ENCODE peak calls at places on chromosomes 6 and 20, in five cellular contexts. S is NCI-H345, F is Right ventricle myocardium superior, X is T1000, O is activated gamma-delta T cell. Q is an unnamed sample.

GRCh38 chr6:3195695-3196497 is 31.6 kb downstream of the TUBB2B start:
- DNase-seq in S (no peak), F (no peak), X (no peak), O (no peak), Q (no peak)

GRCh38 chr6:140572867-140573266 is 1198.4 kb upstream of the CITED2 start:
- DNase-seq in S (no peak), F (no peak), X (no peak), O (no peak), Q (no peak)

GRCh38 chr20:35327074-35327976 is 35.1 kb upstream of the FAM83C start:
- DNase-seq in S (no peak), F (no peak), X (no peak), O (no peak), Q (no peak)

GRCh38 chr6:30411515-30412207 is 66.7 kb downstream of the RPP21 start:
- DNase-seq in S (peak), F (peak), X (no peak), O (no peak), Q (no peak)

GRCh38 chr20:37902504-37903313 is at the start of gene VSTM2L:
- DNase-seq in S (peak), F (no peak), X (no peak), O (no peak), Q (no peak)

GRCh38 chr20:24837721-24838456 is 111.2 kb upstream of the CST7 start:
- DNase-seq in S (no peak), F (no peak), X (no peak), O (no peak), Q (no peak)

GRCh38 chr6:73854998-73855718 is 159.2 kb downstream of the CD109 start:
- DNase-seq in S (peak), F (no peak), X (no peak), O (no peak), Q (no peak)

GRCh38 chr6:156423829-156424228 is 353.3 kb upstream of the ARID1B start:
- DNase-seq in S (no peak), F (no peak), X (no peak), O (no peak), Q (no peak)

GRCh38 chr20:25269057-25269832 is 21.4 kb downstream of the PYGB start:
- DNase-seq in S (no peak), F (peak), X (no peak), O (no peak), Q (no peak)

GRCh38 chr20:40942015-40942414 is 86.6 kb upstream of the TOP1 start:
- DNase-seq in S (no peak), F (no peak), X (no peak), O (no peak), Q (no peak)

GRCh38 chr6:131685266-131685780 is 15.9 kb downstream of the OR2A4 start:
- DNase-seq in S (no peak), F (no peak), X (no peak), O (no peak), Q (no peak)

GRCh38 chr6:169859401-169859977 is 108.1 kb downstream of the ERMARD start:
- DNase-seq in S (no peak), F (no peak), X (no peak), O (no peak), Q (no peak)

GRCh38 chr6:11275598-11275997 is 43.1 kb upstream of the NEDD9 start:
- DNase-seq in S (no peak), F (no peak), X (no peak), O (no peak), Q (no peak)

GRCh38 chr20:38063911-38064310 is 30.4 kb downstream of the RPRD1B start:
- DNase-seq in S (no peak), F (no peak), X (no peak), O (no peak), Q (no peak)

GRCh38 chr20:37901667-37902503 is 1.0 kb upstream of the VSTM2L start:
- DNase-seq in S (peak), F (no peak), X (no peak), O (no peak), Q (no peak)

GRCh38 chr6:18327621-18328548 is 59.3 kb upstream of the RNF144B start:
- DNase-seq in S (peak), F (peak), X (no peak), O (no peak), Q (no peak)

GRCh38 chr6:163375361-163375760 is 39.2 kb upstream of the QKI start:
- DNase-seq in S (no peak), F (no peak), X (no peak), O (no peak), Q (no peak)

GRCh38 chr6:17385660-17386059 is 7.7 kb upstream of the CAP2 start:
- DNase-seq in S (no peak), F (no peak), X (no peak), O (no peak), Q (no peak)

GRCh38 chr6:24245275-24245674 is 112.6 kb downstream of the DCDC2 start:
- DNase-seq in S (no peak), F (no peak), X (no peak), O (no peak), Q (no peak)

GRCh38 chr6:2783188-2783957 is 18.2 kb downstream of the WRNIP1 start:
- DNase-seq in S (no peak), F (no peak), X (no peak), O (no peak), Q (no peak)

GRCh38 chr6:118660218-118660569 is 8.8 kb upstream of the CEP85L start:
- DNase-seq in S (peak), F (no peak), X (no peak), O (no peak), Q (no peak)

GRCh38 chr20:61927826-61928541 is 137.7 kb downstream of the TAF4 start:
- DNase-seq in S (no peak), F (peak), X (no peak), O (no peak), Q (no peak)

GRCh38 chr20:2815242-2815900 is 584 bp downstream of the C20orf141 start:
- DNase-seq in S (no peak), F (no peak), X (no peak), O (no peak), Q (no peak)

GRCh38 chr20:39632176-39632575 is 670.0 kb downstream of the DHX35 start:
- DNase-seq in S (peak), F (no peak), X (no peak), O (no peak), Q (no peak)

GRCh38 chr6:6923605-6924004 is 184.2 kb upstream of the RREB1 start:
- DNase-seq in S (no peak), F (no peak), X (no peak), O (no peak), Q (no peak)

GRCh38 chr6:118554698-118555097 is 6.6 kb downstream of the PLN start:
- DNase-seq in S (no peak), F (no peak), X (no peak), O (no peak), Q (no peak)

GRCh38 chr6:31680841-31681671 is at the start of gene LY6G5C:
- DNase-seq in S (peak), F (peak), X (peak), O (no peak), Q (peak)

GRCh38 chr6:90369024-90369519 is 72.4 kb upstream of the BACH2 start:
- DNase-seq in S (no peak), F (no peak), X (peak), O (no peak), Q (peak)